ENCODE peak calls at places on chromosomes 11 and 22, in four cellular contexts. U is IMR-90, T is coronary artery, H is brain microvascular endothelial cell. N is an unnamed sample.

GRCh38 chr11:89487016-89487415 is 4.2 kb downstream of the NOX4 start:
- DNase-seq in U (peak; percentile 75), T (no peak), H (no peak), N (no peak)

GRCh38 chr11:61747389-61748285 is 4.8 kb upstream of the MYRF start:
- DNase-seq in U (peak; percentile 59), T (no peak), H (peak; percentile 56), N (no peak)

GRCh38 chr11:2708757-2709281 is 9.0 kb upstream of the KCNQ1OT1 start:
- DNase-seq in U (peak; percentile 40), T (no peak), H (peak; percentile 25), N (no peak)

GRCh38 chr22:44460287-44461082 is 37.5 kb downstream of the RTL6 start:
- DNase-seq in U (no peak), T (no peak), H (no peak), N (no peak)

GRCh38 chr11:16606784-16607674 is 131.4 kb upstream of the C11orf58 start:
- DNase-seq in U (peak; percentile 41), T (no peak), H (no peak), N (no peak)

GRCh38 chr11:70128435-70128906 is 50.4 kb downstream of the ANO1 start:
- DNase-seq in U (no peak), T (peak; percentile 88), H (peak; percentile 21), N (no peak)

GRCh38 chr11:66070604-66071325 is 693 bp downstream of the PACS1 start:
- DNase-seq in U (peak; percentile 28), T (peak; percentile 85), H (no peak), N (no peak)

GRCh38 chr11:72519220-72519881 is 85.0 kb upstream of the CLPB start:
- DNase-seq in U (peak; percentile 12), T (no peak), H (no peak), N (no peak)

GRCh38 chr22:37801946-37802309 is 5.8 kb upstream of the GCAT start:
- DNase-seq in U (no peak), T (no peak), H (no peak), N (no peak)

GRCh38 chr11:35418282-35418846 is 994 bp downstream of the SLC1A2 start:
- DNase-seq in U (no peak), T (no peak), H (no peak), N (no peak)

GRCh38 chr11:3044004-3044403 is 13.2 kb downstream of the CARS1 start:
- DNase-seq in U (peak; percentile 24), T (no peak), H (no peak), N (no peak)

GRCh38 chr22:39463931-39464390 is 7.1 kb downstream of the MGAT3 start:
- DNase-seq in U (no peak), T (no peak), H (no peak), N (no peak)

GRCh38 chr22:20223421-20224245 is 44.5 kb downstream of the RTN4R start:
- DNase-seq in U (no peak), T (no peak), H (no peak), N (no peak)

GRCh38 chr11:44319170-44319551 is 9.2 kb upstream of the ALX4 start:
- DNase-seq in U (no peak), T (no peak), H (no peak), N (no peak)

GRCh38 chr11:10627816-10628215 is 59.4 kb upstream of the LYVE1 start:
- DNase-seq in U (no peak), T (peak; percentile 64), H (no peak), N (no peak)

GRCh38 chr22:42269407-42270177 is 861 bp downstream of the TCF20 start:
- DNase-seq in U (no peak), T (no peak), H (no peak), N (no peak)

DNA sequence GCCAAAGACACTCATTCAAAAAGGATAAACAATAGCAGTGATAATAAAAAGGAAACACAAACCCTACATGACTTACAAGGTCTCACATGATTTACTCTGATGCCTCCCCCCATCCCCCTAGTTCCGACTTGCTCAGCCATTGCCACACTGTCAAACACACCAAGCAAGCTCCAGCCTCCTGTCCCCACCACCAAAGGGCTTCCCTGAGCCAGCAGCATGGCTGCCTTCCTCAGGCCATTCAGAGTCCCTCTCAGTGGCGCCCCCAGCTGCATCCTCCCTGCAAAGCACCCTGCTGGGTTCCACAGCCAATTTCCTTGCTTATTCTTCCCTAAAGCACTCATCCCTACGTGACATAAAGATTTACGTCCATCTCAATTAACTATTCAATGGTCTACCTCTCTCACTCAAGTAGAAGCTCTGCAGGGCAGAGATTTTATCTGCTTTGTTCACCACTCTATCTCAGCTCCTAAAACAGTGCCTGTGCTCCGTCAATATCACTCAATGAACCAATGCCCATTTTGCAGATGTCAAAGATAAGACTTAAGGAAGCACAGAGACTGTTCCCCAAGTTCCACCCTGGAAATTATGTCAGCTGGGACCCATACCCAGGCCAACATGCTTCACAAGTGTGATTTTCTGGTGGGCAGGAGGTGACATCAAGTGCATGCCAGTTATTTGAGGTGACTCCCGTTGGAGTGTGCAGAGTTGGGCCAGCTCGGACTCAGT is 106.9 kb downstream of the SYN3 start:
- DNase-seq in U (no peak), T (no peak), H (no peak), N (no peak)
- TF ChIP-seq CTCF in U (no peak), T (no peak), H (peak; percentile 12), N (no peak)

GRCh38 chr11:123559418-123559817 is 95.0 kb downstream of the SCN3B start:
- DNase-seq in U (peak; percentile 36), T (no peak), H (peak; percentile 30), N (no peak)

GRCh38 chr11:123560001-123560400 is 94.4 kb downstream of the SCN3B start:
- DNase-seq in U (peak; percentile 88), T (no peak), H (peak; percentile 75), N (peak; percentile 84)

GRCh38 chr11:123562829-123563228 is 91.6 kb downstream of the SCN3B start:
- DNase-seq in U (no peak), T (no peak), H (no peak), N (no peak)

GRCh38 chr11:123562166-123562565 is 92.3 kb downstream of the SCN3B start:
- DNase-seq in U (no peak), T (no peak), H (no peak), N (no peak)

DNA sequence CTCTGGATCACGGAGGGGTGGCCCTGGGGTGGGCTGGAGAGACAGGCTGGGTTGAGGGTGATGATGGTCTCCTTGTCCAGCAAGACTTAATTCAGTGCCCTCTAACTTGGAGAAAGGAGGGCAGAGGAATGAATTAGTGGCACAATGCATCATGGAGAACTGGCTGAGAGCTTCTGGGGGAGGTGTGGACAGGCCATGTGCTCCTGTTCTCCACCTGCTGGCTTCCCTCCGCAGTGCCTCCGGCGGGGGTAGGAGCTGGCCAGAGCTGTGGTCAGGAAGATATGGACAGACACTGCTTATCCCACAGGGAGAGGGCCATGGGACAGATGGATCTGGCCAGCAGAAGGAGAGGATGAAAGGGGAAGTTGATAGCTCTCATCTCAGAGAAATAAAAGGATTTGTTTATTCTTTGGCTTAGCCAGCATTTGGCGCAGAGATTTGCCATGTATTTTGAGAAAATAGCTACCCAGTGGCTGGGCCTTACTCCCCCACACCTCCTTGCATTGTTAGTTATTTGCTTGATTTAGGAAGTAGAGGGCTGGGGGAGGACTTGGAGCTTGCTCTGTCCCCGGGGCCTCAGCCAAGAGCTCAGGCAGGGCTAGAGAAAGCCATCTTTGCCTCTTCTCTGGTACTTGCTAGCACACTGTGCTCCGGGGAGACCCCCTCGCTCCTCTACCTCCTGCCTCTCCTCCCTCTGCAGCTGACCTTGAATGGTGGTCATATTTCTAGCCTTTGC is 93.2 kb downstream of the SCN3B start:
- DNase-seq in U (peak; percentile 56), T (no peak), H (peak; percentile 32), N (no peak)
- H3K4me3 ChIP-seq in U (no peak overlapping the region), T (peak overlapping the region; percentile 64), H (no peak overlapping the region), N (peak overlapping the region; percentile 40)

DNA sequence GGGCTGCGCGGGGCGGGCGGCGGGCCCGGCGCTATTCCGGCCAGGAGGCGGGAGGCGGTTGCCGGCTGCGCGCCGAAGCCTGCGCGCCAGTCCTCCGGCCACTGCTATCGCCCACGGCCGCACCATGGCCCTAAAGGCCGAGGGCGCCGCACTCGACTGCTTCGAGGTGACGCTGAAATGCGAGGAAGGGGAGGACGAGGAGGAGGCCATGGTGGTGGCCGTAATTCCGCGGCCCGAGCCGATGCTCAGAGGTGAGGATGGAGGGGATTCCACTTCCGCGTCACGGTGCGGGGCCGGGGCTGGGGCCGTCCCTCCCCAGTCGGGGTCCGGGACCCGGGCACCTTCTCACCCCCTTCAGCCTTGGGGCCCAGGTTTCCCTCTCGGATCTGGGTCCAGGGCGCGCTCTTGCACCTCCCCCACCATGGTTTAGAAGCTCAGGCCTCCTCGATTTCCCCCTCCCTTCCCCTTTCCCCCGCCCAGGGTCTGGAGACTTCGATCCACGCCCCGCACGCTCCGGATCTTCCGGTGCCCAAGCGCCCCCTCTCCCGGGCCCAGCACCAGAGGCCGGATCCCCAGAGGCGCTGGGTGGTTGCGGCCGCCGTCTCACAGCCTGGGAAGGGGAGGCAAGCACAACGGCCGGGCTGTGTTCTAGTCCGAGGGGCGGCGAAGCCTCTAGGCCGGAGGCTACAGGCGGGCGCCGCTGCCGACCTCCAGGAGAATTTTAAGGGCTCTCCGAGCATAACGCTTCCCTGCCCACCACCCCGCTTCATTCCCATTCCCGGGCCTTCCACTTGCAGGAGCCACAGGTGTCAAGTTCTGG is 517 bp downstream of the SPINDOC start:
- DNase-seq in U (peak; percentile 50), T (no peak), H (peak; percentile 2), N (no peak)
- TF ChIP-seq CTCF in U (no peak), T (no peak), H (no peak), N (no peak)

GRCh38 chr11:20668410-20668809 is 976 bp upstream of the NELL1 start:
- DNase-seq in U (no peak), T (no peak), H (no peak), N (no peak)
- H3K4me3 ChIP-seq in U (no peak overlapping the region), T (no peak overlapping the region), H (no peak overlapping the region), N (no peak overlapping the region)

GRCh38 chr11:47412152-47412746 is 3.9 kb downstream of the SLC39A13 start:
- DNase-seq in U (peak; percentile 26), T (no peak), H (no peak), N (no peak)
- TF ChIP-seq CTCF in U (peak; percentile 65), T (peak; percentile 58), H (peak; percentile 92), N (peak; percentile 92)

DNA sequence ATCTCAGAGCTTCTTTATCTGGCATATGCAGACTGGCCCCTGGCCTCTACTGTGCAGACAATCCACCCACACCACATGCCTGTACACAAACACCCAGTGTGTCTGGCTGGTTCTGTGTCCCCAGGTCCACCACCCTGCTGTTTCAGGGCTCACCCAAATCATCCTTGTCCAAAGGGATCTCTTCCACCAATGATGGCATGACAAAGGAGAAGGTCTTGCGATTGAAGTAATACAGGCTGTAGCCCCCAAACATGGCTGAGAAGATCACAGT is 1.7 kb downstream of the SLC37A4 start:
- DNase-seq in U (no peak), T (no peak), H (no peak), N (no peak)
- H3K4me3 ChIP-seq in U (no peak overlapping the region), T (no peak overlapping the region), H (no peak overlapping the region), N (no peak overlapping the region)